ENCODE peak calls at places on chromosomes 3 and 15, in five cellular contexts. X, C, L, N and E are unnamed samples.

GRCh38 chr15:52731004-52731403 is 51.8 kb upstream of the ATOSA start:
- DNase-seq in X (no peak), C (no peak), L (no peak), N (no peak), E (no peak)

GRCh38 chr3:171313702-171314101 is 146.5 kb downstream of the TNIK start:
- DNase-seq in X (no peak), C (no peak), L (no peak), N (no peak), E (no peak)

GRCh38 chr3:105233056-105233455 is 133.7 kb upstream of the ALCAM start:
- DNase-seq in X (no peak), C (no peak), L (no peak), N (no peak), E (no peak)

GRCh38 chr3:34102290-34102689 is 303.9 kb downstream of the PDCD6IP start:
- DNase-seq in X (no peak), C (no peak), L (no peak), N (no peak), E (no peak)

GRCh38 chr15:38320181-38320580 is 67.5 kb downstream of the SPRED1 start:
- DNase-seq in X (no peak), C (no peak), L (no peak), N (no peak), E (no peak)

GRCh38 chr3:134877788-134878187 is 82.7 kb downstream of the EPHB1 start:
- DNase-seq in X (no peak), C (no peak), L (no peak), N (no peak), E (no peak)

GRCh38 chr3:55701997-55702396 is 214.9 kb upstream of the WNT5A start:
- DNase-seq in X (no peak), C (no peak), L (no peak), N (no peak), E (no peak)

GRCh38 chr3:47000198-47000815 is 20.8 kb downstream of the NBEAL2 start:
- DNase-seq in X (no peak), C (no peak), L (peak), N (no peak), E (no peak)

GRCh38 chr3:139308156-139309017 is 35.4 kb upstream of the MRPS22 start:
- DNase-seq in X (no peak), C (no peak), L (no peak), N (no peak), E (no peak)

GRCh38 chr3:172156309-172156998 is 117.1 kb downstream of the FNDC3B start:
- DNase-seq in X (no peak), C (no peak), L (no peak), N (no peak), E (peak)

GRCh38 chr15:56988219-56988618 is 69.8 kb downstream of the TCF12 start:
- DNase-seq in X (no peak), C (no peak), L (no peak), N (no peak), E (no peak)

GRCh38 chr3:159828542-159828943 is 160.1 kb upstream of the IL12A start:
- DNase-seq in X (no peak), C (no peak), L (peak), N (peak), E (peak)

GRCh38 chr3:86624192-86624591 is 366.8 kb downstream of the VGLL3 start:
- DNase-seq in X (no peak), C (no peak), L (no peak), N (no peak), E (no peak)

GRCh38 chr3:9291991-9292390 is 42.5 kb upstream of the SRGAP3 start:
- DNase-seq in X (no peak), C (no peak), L (no peak), N (no peak), E (no peak)

GRCh38 chr3:129534428-129535027 is 6.1 kb downstream of the RHO start:
- DNase-seq in X (no peak), C (no peak), L (no peak), N (peak), E (no peak)

GRCh38 chr3:134094491-134094890 is 64.8 kb upstream of the SLCO2A1 start:
- DNase-seq in X (no peak), C (no peak), L (no peak), N (no peak), E (no peak)

GRCh38 chr3:186589115-186589514 is 18.6 kb downstream of the DNAJB11 start:
- DNase-seq in X (no peak), C (no peak), L (no peak), N (peak), E (peak)

GRCh38 chr15:77753238-77753873 is 120.6 kb upstream of the LINGO1 start:
- DNase-seq in X (peak), C (no peak), L (no peak), N (peak), E (peak)

GRCh38 chr15:66567897-66568296 is 2.1 kb upstream of the LCTL start:
- DNase-seq in X (no peak), C (no peak), L (no peak), N (no peak), E (no peak)

GRCh38 chr3:133608405-133608804 is 34.9 kb downstream of the CDV3 start:
- DNase-seq in X (no peak), C (no peak), L (no peak), N (no peak), E (no peak)

GRCh38 chr3:28053759-28054158 is 187.7 kb upstream of the CMC1 start:
- DNase-seq in X (no peak), C (no peak), L (no peak), N (no peak), E (no peak)

GRCh38 chr3:169218314-169218983 is 445.1 kb downstream of the MECOM start:
- DNase-seq in X (peak), C (no peak), L (peak), N (peak), E (peak)

GRCh38 chr3:171959532-171960044 is 79.8 kb upstream of the FNDC3B start:
- DNase-seq in X (no peak), C (no peak), L (no peak), N (peak), E (no peak)

GRCh38 chr3:70561796-70562195 is 249.4 kb upstream of the MDFIC2 start:
- DNase-seq in X (no peak), C (no peak), L (no peak), N (no peak), E (no peak)

GRCh38 chr15:80429964-80430363 is 25.8 kb downstream of the ARNT2 start:
- DNase-seq in X (no peak), C (no peak), L (no peak), N (no peak), E (no peak)

GRCh38 chr15:48653216-48653615 is 7.7 kb upstream of the FBN1 start:
- DNase-seq in X (no peak), C (no peak), L (no peak), N (no peak), E (no peak)

GRCh38 chr15:31341501-31342195 is 15.0 kb downstream of the KLF13 start:
- DNase-seq in X (no peak), C (no peak), L (no peak), N (no peak), E (no peak)

GRCh38 chr3:33063651-33064051 is 33.3 kb downstream of the GLB1 start:
- DNase-seq in X (no peak), C (peak), L (no peak), N (no peak), E (no peak)

GRCh38 chr3:170221924-170222646 is at the start of gene PRKCI:
- DNase-seq in X (peak), C (peak), L (peak), N (peak), E (peak)

GRCh38 chr3:46335546-46335945 is 18.4 kb upstream of the CCR2 start:
- DNase-seq in X (no peak), C (no peak), L (no peak), N (no peak), E (no peak)

GRCh38 chr3:99472385-99472784 is 166.0 kb upstream of the COL8A1 start:
- DNase-seq in X (no peak), C (no peak), L (no peak), N (no peak), E (no peak)

GRCh38 chr3:78314327-78314726 is 1274.4 kb downstream of the ROBO2 start:
- DNase-seq in X (no peak), C (no peak), L (no peak), N (no peak), E (no peak)

GRCh38 chr3:124663690-124664089 is 66.6 kb upstream of the UMPS start:
- DNase-seq in X (no peak), C (no peak), L (no peak), N (no peak), E (no peak)

GRCh38 chr15:66698318-66698961 is 3.6 kb upstream of the SMAD6 start:
- DNase-seq in X (peak), C (no peak), L (peak), N (peak), E (no peak)

GRCh38 chr3:127792664-127793292 is 29.5 kb downstream of the MGLL start:
- DNase-seq in X (no peak), C (no peak), L (no peak), N (no peak), E (no peak)

GRCh38 chr3:38827791-38828190 is 11.8 kb upstream of the SCN10A start:
- DNase-seq in X (no peak), C (no peak), L (no peak), N (no peak), E (no peak)

GRCh38 chr3:58351920-58352319 is 19.2 kb downstream of the PXK start:
- DNase-seq in X (no peak), C (no peak), L (peak), N (no peak), E (no peak)

GRCh38 chr3:46947981-46948791 is 28.4 kb downstream of the CCDC12 start:
- DNase-seq in X (no peak), C (no peak), L (peak), N (peak), E (no peak)

DNA sequence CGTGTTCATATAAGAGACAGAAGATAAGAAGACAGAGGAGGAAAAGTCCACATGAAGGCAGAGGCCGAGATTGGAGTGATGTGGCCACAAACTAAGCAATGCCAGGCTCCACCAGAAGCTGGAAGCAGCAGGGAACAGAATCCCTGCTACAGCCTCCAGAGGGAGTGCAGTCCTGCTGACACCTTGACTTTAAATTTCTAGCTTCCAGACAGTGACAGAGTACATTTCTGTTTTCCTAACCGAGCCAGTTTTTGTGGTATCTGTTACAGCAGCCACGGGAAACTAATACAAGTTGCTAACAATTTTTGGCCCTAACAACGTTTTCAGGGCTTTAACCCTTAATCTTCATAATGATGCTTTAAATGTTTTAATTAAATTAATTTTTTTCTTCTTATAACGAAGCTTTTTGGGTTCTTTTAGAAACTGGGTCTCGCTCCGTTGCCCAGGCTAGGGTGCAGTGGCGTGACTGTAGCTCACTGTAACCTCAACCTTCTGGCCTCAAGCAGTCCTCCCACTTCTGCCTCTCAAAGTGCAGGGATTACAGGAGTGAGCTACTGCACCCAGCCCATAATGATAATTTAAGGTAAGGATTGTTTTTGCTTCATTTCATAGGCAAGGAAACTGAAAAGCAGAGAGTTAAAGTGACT is 202.3 kb upstream of the PROK2 start:
- DNase-seq in X (no peak), C (no peak), L (no peak), N (peak), E (peak)
- TF ChIP-seq JUND in X (no peak), C (no peak), L (no peak), N (no peak), E (no peak)

GRCh38 chr3:48403533-48404439 is 26.1 kb downstream of the PLXNB1 start:
- DNase-seq in X (peak), C (no peak), L (peak), N (no peak), E (no peak)
- TF ChIP-seq JUND in X (no peak), C (no peak), L (no peak), N (no peak), E (no peak)

DNA sequence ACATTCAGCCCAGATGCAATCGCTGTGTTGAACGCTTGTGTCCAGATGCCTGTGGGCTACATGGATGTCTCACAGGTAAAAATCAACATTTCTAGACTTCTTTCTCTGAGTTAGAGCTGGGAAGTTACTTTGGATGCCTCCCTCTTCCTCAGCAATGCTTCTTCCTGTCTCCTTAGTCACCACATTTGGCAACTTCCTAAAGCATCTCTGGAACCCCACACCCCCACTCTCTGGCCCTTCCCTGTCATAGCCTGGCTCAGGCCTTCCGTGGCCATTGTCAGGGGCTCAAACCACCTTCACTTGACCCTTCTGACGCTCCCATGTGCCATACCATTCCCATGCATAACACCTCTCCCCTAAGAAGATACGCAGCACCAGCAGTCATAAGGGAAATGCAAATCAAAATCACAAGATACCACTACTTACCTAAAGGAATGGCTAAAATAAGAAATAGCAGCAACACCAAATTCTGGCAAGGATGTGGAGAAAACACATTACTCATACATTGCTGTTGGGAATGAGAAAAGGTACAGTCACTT is 21.6 kb upstream of the RGMA start:
- DNase-seq in X (no peak), C (no peak), L (no peak), N (no peak), E (no peak)
- TF ChIP-seq JUND in X (no peak), C (no peak), L (no peak), N (no peak), E (no peak)

DNA sequence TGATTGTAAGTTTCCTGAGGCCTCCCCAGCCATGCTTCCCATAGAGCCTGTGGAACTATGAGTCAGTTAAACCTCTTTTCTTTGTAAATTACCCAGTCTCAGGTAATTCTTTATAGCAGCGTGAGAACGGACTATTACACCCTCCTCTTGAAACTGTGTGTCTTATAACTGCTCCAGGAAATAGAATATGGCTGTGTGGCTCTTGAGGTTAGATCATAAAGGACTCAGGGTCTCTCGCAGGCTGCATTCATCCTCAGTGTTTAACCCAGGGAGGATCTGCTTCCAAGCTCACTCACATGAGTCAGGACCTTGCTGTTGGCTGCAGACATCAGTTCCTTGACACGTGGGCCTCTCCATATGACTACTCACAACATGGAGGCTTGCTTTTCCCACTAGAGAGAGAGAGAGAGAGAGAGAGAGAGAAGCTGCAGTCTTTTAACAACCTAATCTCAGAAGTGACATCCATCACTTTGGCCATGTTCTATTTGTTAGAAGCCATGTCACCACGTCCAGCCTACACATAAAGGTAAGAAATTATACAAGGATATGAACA is 114.3 kb upstream of the UBE2E1 start:
- DNase-seq in X (no peak), C (no peak), L (no peak), N (no peak), E (no peak)
- TF ChIP-seq JUND in X (no peak), C (no peak), L (no peak), N (no peak), E (no peak)

GRCh38 chr3:137764001-137764433 is at the start of gene SOX14:
- DNase-seq in X (peak), C (no peak), L (peak), N (peak), E (peak)
- TF ChIP-seq JUND in X (no peak), C (no peak), L (no peak), N (no peak), E (no peak)